ENCODE peak calls at places on chromosomes 7 and 10, in four cellular contexts. E is mesenchymal stem cell, L is H54, C is NCI-H524. J is an unnamed sample.

GRCh38 chr10:22997102-22997501 is 69.2 kb downstream of the ARMC3 start:
- DNase-seq in E (peak), L (no peak), C (peak), J (no peak)

GRCh38 chr7:22417349-22417748 is 60.4 kb upstream of the RAPGEF5 start:
- DNase-seq in L (no peak), E (no peak), C (peak), J (no peak)

GRCh38 chr7:35793225-35793579 is 7.7 kb upstream of the SEPTIN7 start:
- DNase-seq in C (no peak), E (peak), L (no peak), J (no peak)

GRCh38 chr7:82945056-82945455 is 217.6 kb downstream of the PCLO start:
- DNase-seq in L (no peak), E (no peak), C (no peak), J (no peak)

GRCh38 chr10:125043824-125044658 is 102.1 kb downstream of the ZRANB1 start:
- DNase-seq in L (no peak), C (no peak), E (no peak), J (no peak)

GRCh38 chr7:158733220-158733519 is 28.6 kb upstream of the NCAPG2 start:
- DNase-seq in L (no peak), E (no peak), C (no peak), J (no peak)

GRCh38 chr7:93931655-93932054 is 10.1 kb downstream of the GNG11 start:
- DNase-seq in L (no peak), C (no peak), E (no peak), J (no peak)

GRCh38 chr7:1567893-1568292 is 1.9 kb downstream of the PSMG3 start:
- DNase-seq in L (peak), C (no peak), E (peak), J (no peak)

GRCh38 chr10:60572511-60573194 is 183.0 kb upstream of the ANK3 start:
- DNase-seq in C (peak), L (peak), E (peak), J (no peak)

GRCh38 chr10:55813451-55814170 is 547.4 kb downstream of the ZWINT start:
- DNase-seq in L (no peak), C (no peak), E (no peak), J (no peak)

GRCh38 chr10:34256216-34256615 is 558.9 kb downstream of the PARD3 start:
- DNase-seq in E (no peak), C (no peak), L (no peak), J (no peak)

GRCh38 chr10:84352251-84352842 is 24.0 kb downstream of the CCSER2 start:
- DNase-seq in C (peak), E (peak), L (peak), J (peak)

GRCh38 chr10:63166742-63167258 is 33.7 kb downstream of the NRBF2 start:
- DNase-seq in E (peak), C (peak), L (no peak), J (peak)

GRCh38 chr10:104076743-104077160 is 8.9 kb downstream of the COL17A1 start:
- DNase-seq in L (no peak), C (peak), E (no peak), J (no peak)

GRCh38 chr10:35910234-35910633 is 268.1 kb upstream of the FZD8 start:
- DNase-seq in E (peak), C (no peak), L (peak), J (no peak)

GRCh38 chr7:98969386-98969785 is 91.1 kb downstream of the TRRAP start:
- DNase-seq in L (no peak), C (no peak), E (no peak), J (no peak)

GRCh38 chr7:138784692-138785091 is 13.1 kb upstream of the TMEM213 start:
- DNase-seq in L (no peak), E (no peak), C (no peak), J (no peak)

GRCh38 chr10:115861455-115861854 is 411.6 kb downstream of the GFRA1 start:
- DNase-seq in L (no peak), C (no peak), E (no peak), J (no peak)

GRCh38 chr7:42227931-42228591 is 8.9 kb downstream of the GLI3 start:
- DNase-seq in C (no peak), E (peak), L (no peak), J (no peak)

GRCh38 chr10:43234471-43235041 is 32.3 kb downstream of the RASGEF1A start:
- DNase-seq in L (no peak), E (no peak), C (no peak), J (peak)

GRCh38 chr10:125982256-125982948 is 86.0 kb downstream of the FANK1 start:
- DNase-seq in L (peak), E (peak), C (peak), J (no peak)

GRCh38 chr10:75542902-75543301 is 111.5 kb downstream of the LRMDA start:
- DNase-seq in L (no peak), C (no peak), E (peak), J (no peak)

GRCh38 chr7:18228686-18229085 is 201.0 kb upstream of the PRPS1L1 start:
- DNase-seq in E (no peak), C (no peak), L (no peak), J (no peak)

GRCh38 chr7:129150199-129150996 is 5.9 kb downstream of the TSPAN33 start:
- DNase-seq in C (peak), E (no peak), L (no peak), J (no peak)

GRCh38 chr10:131816941-131817700 is 83.7 kb upstream of the PPP2R2D start:
- DNase-seq in E (no peak), L (no peak), C (no peak), J (peak)

GRCh38 chr7:5065107-5065407 is 19.4 kb downstream of the RBAK start:
- DNase-seq in C (no peak), E (no peak), L (no peak), J (no peak)

GRCh38 chr7:71687831-71688599 is 556.1 kb downstream of the GALNT17 start:
- DNase-seq in C (no peak), E (no peak), L (no peak), J (no peak)

GRCh38 chr7:130458256-130458655 is 17.4 kb upstream of the CEP41 start:
- DNase-seq in L (no peak), C (no peak), E (no peak), J (no peak)

GRCh38 chr10:86360657-86361056 is 5.9 kb downstream of the GRID1 start:
- DNase-seq in E (no peak), C (no peak), L (no peak), J (no peak)